ENCODE peak calls at places on chromosomes 11 and 22, in seven cellular contexts. F, U, H, J, X, E and P are unnamed samples.

GRCh38 chr11:65384301-65384889 is 1.9 kb upstream of the SLC25A45 start:
- DNase-seq in F (peak), U (no peak), H (no peak), J (peak), X (no peak), E (no peak), P (no peak)

GRCh38 chr11:26088391-26088790 is 243.5 kb upstream of the ANO3 start:
- DNase-seq in F (peak), U (no peak), H (no peak), J (no peak), X (no peak), E (no peak), P (no peak)

GRCh38 chr22:22245935-22246525 is 1.4 kb downstream of the VPREB1 start:
- DNase-seq in F (no peak), U (no peak), H (no peak), J (no peak), X (no peak), E (no peak), P (no peak)

GRCh38 chr11:110830344-110831141 is 118.3 kb upstream of the ARHGAP20 start:
- DNase-seq in F (peak), U (no peak), H (no peak), J (no peak), X (no peak), E (no peak), P (no peak)

GRCh38 chr11:46106530-46107407 is 14.5 kb downstream of the PHF21A start:
- DNase-seq in F (peak), U (no peak), H (no peak), J (no peak), X (no peak), E (no peak), P (no peak)

GRCh38 chr11:72984448-72985077 is 157.6 kb downstream of the FCHSD2 start:
- DNase-seq in F (peak), U (no peak), H (no peak), J (no peak), X (no peak), E (no peak), P (no peak)

GRCh38 chr11:61702701-61703312 is 22.6 kb downstream of the DAGLA start:
- DNase-seq in F (no peak), U (no peak), H (no peak), J (no peak), X (no peak), E (no peak), P (no peak)

GRCh38 chr11:64545605-64546004 is 45.4 kb upstream of the SLC22A12 start:
- DNase-seq in F (peak), U (no peak), H (no peak), J (peak), X (no peak), E (no peak), P (no peak)

GRCh38 chr11:43649921-43650320 is 30.6 kb upstream of the HSD17B12 start:
- DNase-seq in F (no peak), U (no peak), H (no peak), J (no peak), X (no peak), E (no peak), P (no peak)

GRCh38 chr11:78633516-78634310 is 59.0 kb upstream of the NARS2 start:
- DNase-seq in F (no peak), U (no peak), H (no peak), J (no peak), X (no peak), E (no peak), P (no peak)

GRCh38 chr22:31947296-31947695 is 3.0 kb downstream of the YWHAH start:
- DNase-seq in F (peak), U (no peak), H (peak), J (peak), X (no peak), E (no peak), P (no peak)

GRCh38 chr11:71988050-71988449 is 10.7 kb upstream of the IL18BP start:
- DNase-seq in F (peak), U (no peak), H (no peak), J (no peak), X (no peak), E (no peak), P (no peak)

GRCh38 chr22:17910561-17911311 is 113.6 kb downstream of the MICAL3 start:
- DNase-seq in F (peak), U (no peak), H (no peak), J (peak), X (no peak), E (peak), P (no peak)

GRCh38 chr22:26615830-26616435 is 1.9 kb downstream of the CRYBB1 start:
- DNase-seq in F (no peak), U (no peak), H (no peak), J (no peak), X (no peak), E (no peak), P (no peak)